ENCODE peak calls at places on chromosome 19, in five cellular contexts. F is fibroblast of mammary gland, Y is brain microvascular endothelial cell, K is tibial artery, E is astrocyte of the spinal cord. G is an unnamed sample.
A peak's percentile ranks its signal among the peaks of the same experiment; 100 is the strongest.

GRCh38 chr19:19202707-19203011 is 555 bp downstream of the NR2C2AP start:
- DNase-seq in E (no peak), F (peak; percentile 9), K (no peak), Y (no peak), G (no peak)

GRCh38 chr19:15400521-15401396 is 18.0 kb downstream of the AKAP8L start:
- DNase-seq in E (no peak), Y (no peak), K (no peak), F (no peak), G (no peak)

GRCh38 chr19:15113245-15114152 is 6.3 kb downstream of the SYDE1 start:
- DNase-seq in K (no peak), E (no peak), F (no peak), Y (no peak), G (no peak)

GRCh38 chr19:42168206-42168605 is 36.0 kb upstream of the POU2F2 start:
- DNase-seq in K (no peak), E (no peak), Y (no peak), F (no peak), G (no peak)

GRCh38 chr19:40465025-40465780 is at the start of gene BLVRB:
- DNase-seq in F (peak; percentile 85), K (peak; percentile 76), E (peak; percentile 63), Y (peak; percentile 58), G (peak; percentile 88)

GRCh38 chr19:42254083-42254849 is 662 bp downstream of the ERF start:
- DNase-seq in E (peak; percentile 68), K (peak; percentile 74), F (peak; percentile 41), Y (no peak), G (peak; percentile 63)

GRCh38 chr19:1154731-1155351 is 19.2 kb downstream of the SBNO2 start:
- DNase-seq in Y (peak; percentile 65), K (peak; percentile 92), F (peak; percentile 87), E (peak; percentile 68), G (peak; percentile 97)

GRCh38 chr19:27964165-27964564 is 1248.8 kb downstream of the UQCRFS1 start:
- DNase-seq in Y (no peak), E (no peak), F (peak; percentile 5), K (no peak), G (no peak)

GRCh38 chr19:10431254-10431942 is 11.1 kb downstream of the PDE4A start:
- DNase-seq in E (no peak), K (peak; percentile 41), F (peak; percentile 37), Y (no peak), G (peak; percentile 31)

GRCh38 chr19:2207991-2208860 is 27.9 kb downstream of the PLEKHJ1 start:
- DNase-seq in F (peak; percentile 74), K (peak; percentile 77), Y (peak; percentile 78), E (peak; percentile 50), G (peak; percentile 89)

GRCh38 chr19:5719274-5719960 is 529 bp downstream of the LONP1 start:
- DNase-seq in Y (no peak), F (no peak), E (no peak), K (no peak), G (peak; percentile 59)

GRCh38 chr19:44552324-44552723 is 22.8 kb upstream of the CEACAM20 start:
- DNase-seq in E (no peak), K (no peak), Y (peak; percentile 24), F (peak; percentile 31), G (peak; percentile 18)

GRCh38 chr19:18439025-18439909 is 1.3 kb upstream of the ISYNA1 start:
- DNase-seq in F (peak; percentile 54), E (no peak), K (no peak), Y (peak; percentile 68), G (peak; percentile 87)

GRCh38 chr19:6023085-6023682 is 45.2 kb upstream of the RANBP3 start:
- DNase-seq in K (no peak), E (peak; percentile 36), Y (peak; percentile 34), F (peak; percentile 68), G (peak; percentile 38)

GRCh38 chr19:38634757-38635482 is 12.5 kb upstream of the ACTN4 start:
- DNase-seq in Y (peak; percentile 49), F (peak; percentile 61), E (peak; percentile 56), K (peak; percentile 63), G (peak; percentile 61)

GRCh38 chr19:8512115-8512967 is 1.6 kb downstream of the ZNF414 start:
- DNase-seq in K (no peak), F (peak; percentile 31), Y (no peak), E (no peak), G (no peak)

GRCh38 chr19:10290439-10290875 is 705 bp downstream of the ICAM5 start:
- DNase-seq in Y (no peak), F (no peak), E (no peak), K (no peak), G (peak; percentile 10)

GRCh38 chr19:31670931-31671330 is 321.7 kb upstream of the TSHZ3 start:
- DNase-seq in F (no peak), K (no peak), Y (no peak), E (no peak), G (no peak)

GRCh38 chr19:17889609-17890214 is 18.0 kb downstream of the SLC5A5 start:
- DNase-seq in Y (peak; percentile 53), E (peak; percentile 59), K (no peak), F (peak; percentile 28), G (peak; percentile 54)

GRCh38 chr19:11754663-11755062 is 12.1 kb upstream of the ZNF441 start:
- DNase-seq in F (no peak), K (no peak), Y (no peak), E (no peak), G (no peak)

GRCh38 chr19:7832781-7833180 is 2.8 kb downstream of the EVI5L start:
- DNase-seq in F (no peak), Y (no peak), K (no peak), E (no peak), G (no peak)

GRCh38 chr19:13058951-13059660 is 43.6 kb downstream of the LYL1 start:
- DNase-seq in K (no peak), E (no peak), Y (no peak), F (peak; percentile 30), G (no peak)

GRCh38 chr19:13057744-13058143 is 44.9 kb downstream of the LYL1 start:
- DNase-seq in K (no peak), Y (no peak), F (no peak), E (no peak), G (no peak)

GRCh38 chr19:13060964-13061927 is 41.4 kb downstream of the LYL1 start:
- DNase-seq in Y (peak; percentile 54), E (peak; percentile 74), K (peak; percentile 84), F (peak; percentile 75), G (peak; percentile 72)

GRCh38 chr19:13062317-13062716 is 40.3 kb downstream of the LYL1 start:
- DNase-seq in F (no peak), K (no peak), E (no peak), Y (no peak), G (no peak)

GRCh38 chr19:13060233-13060963 is 42.3 kb downstream of the LYL1 start:
- DNase-seq in K (no peak), Y (no peak), F (peak; percentile 35), E (no peak), G (no peak)
- H3K4me3 ChIP-seq in K (peak overlapping the region; percentile 51), Y (peak overlapping the region; percentile 53), F (no peak overlapping the region), E (no peak overlapping the region), G (peak overlapping the region; percentile 18)

GRCh38 chr19:3499738-3500428 is 591 bp downstream of the DOHH start:
- DNase-seq in F (no peak), K (no peak), Y (no peak), E (no peak), G (no peak)

GRCh38 chr19:3501780-3502179 is 1.3 kb upstream of the DOHH start:
- DNase-seq in K (no peak), F (no peak), E (no peak), Y (no peak), G (no peak)

GRCh38 chr19:3497757-3498515 is 2.5 kb downstream of the DOHH start:
- DNase-seq in E (no peak), Y (no peak), F (no peak), K (no peak), G (no peak)

GRCh38 chr19:3503036-3503572 is 2.6 kb upstream of the DOHH start:
- DNase-seq in E (no peak), F (peak; percentile 35), K (no peak), Y (no peak), G (peak; percentile 94)

GRCh38 chr19:3500429-3501101 is at the start of gene DOHH:
- DNase-seq in F (peak; percentile 96), Y (peak; percentile 96), E (peak; percentile 97), K (peak; percentile 93), G (peak; percentile 96)
- TF ChIP-seq CTCF in F (no peak), Y (no peak), E (no peak), K (peak; percentile 5), G (no peak)

GRCh38 chr19:53503126-53503525 is 34.8 kb upstream of the ZNF331 start:
- DNase-seq in E (no peak), Y (no peak), K (no peak), F (no peak), G (no peak)

GRCh38 chr19:53506728-53507127 is 31.2 kb upstream of the ZNF331 start:
- DNase-seq in Y (no peak), K (no peak), F (no peak), E (no peak), G (no peak)

GRCh38 chr19:53509443-53509842 is 28.5 kb upstream of the ZNF331 start:
- DNase-seq in E (no peak), K (no peak), Y (no peak), F (no peak), G (peak; percentile 12)

GRCh38 chr19:53507523-53508442 is 30.2 kb upstream of the ZNF331 start:
- DNase-seq in K (no peak), F (no peak), Y (no peak), E (no peak), G (peak; percentile 6)

DNA sequence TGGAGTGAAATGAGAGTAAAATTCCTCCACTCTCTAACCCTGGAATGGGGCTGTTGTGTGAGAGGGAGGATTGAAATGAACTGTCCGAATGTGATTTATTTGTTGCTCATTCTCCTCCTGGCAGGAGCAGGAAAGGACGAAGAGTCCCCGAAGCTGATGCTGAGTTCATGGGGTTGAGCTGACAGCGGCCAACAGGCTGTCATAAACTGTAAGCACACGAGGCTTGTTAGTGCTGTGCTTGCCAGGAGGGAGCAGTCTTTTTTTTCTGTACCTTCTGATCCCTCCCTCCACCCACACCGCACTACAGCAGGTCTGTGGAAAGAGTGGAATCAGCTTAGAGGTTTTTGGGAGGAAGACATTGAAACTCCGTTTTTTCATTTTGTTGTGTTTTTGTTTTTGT is 33.0 kb upstream of the ZNF331 start:
- DNase-seq in K (peak; percentile 32), E (no peak), F (peak; percentile 27), Y (no peak), G (peak; percentile 63)
- H3K4me3 ChIP-seq in K (peak overlapping the region; percentile 11), E (no peak overlapping the region), F (no peak overlapping the region), Y (no peak overlapping the region), G (peak overlapping the region; percentile 31)

DNA sequence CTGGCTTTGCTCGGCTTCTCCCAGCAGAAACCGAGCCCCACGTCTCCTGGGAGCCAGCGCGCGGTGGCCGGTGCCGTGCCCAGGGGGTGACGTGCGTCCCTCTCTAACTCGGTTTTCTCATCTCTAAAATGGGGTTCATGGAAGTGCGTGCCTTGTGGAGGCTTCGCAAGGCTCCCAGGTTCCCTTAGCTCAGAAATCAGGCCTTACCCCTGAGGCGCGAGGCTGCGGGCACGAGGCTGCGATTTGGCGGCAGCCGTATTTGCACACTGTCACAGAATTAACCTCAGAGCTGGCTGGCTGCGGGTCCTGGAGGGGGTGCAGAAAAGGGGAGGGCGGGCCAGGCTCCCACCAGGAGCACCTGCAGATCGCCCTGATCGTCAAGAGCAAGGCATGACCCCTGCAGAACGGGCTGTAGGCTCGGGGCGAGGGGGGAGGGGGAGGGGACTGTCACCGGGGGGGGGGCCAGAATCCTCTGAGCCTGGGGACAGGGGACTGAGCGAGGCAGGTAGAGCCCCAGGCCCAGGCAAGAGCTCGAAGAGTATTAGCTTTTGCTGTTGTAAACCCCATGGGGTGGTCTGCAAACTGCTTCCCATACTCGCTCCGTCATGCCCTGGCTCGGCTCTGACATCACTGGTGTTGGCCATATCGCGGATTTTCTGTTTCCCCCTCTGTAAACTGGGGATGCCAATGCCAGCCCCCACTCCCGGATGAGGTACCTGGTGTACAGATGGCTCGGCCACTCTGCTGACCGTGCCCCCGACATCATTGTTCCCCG is 62.2 kb downstream of the CCNE1 start:
- DNase-seq in F (no peak), Y (no peak), E (no peak), K (no peak), G (no peak)
- TF ChIP-seq CTCF in F (no peak), Y (no peak), E (no peak), K (no peak), G (no peak)